ENCODE peak calls at places on chromosomes 1 and 21, in four cellular contexts. N is uterus, C is prostate gland, G is heart left ventricle. Z is an unnamed sample.

GRCh38 chr21:23127973-23128372 is 2129.8 kb downstream of the NCAM2 start:
- DNase-seq in N (no peak), C (no peak), G (no peak), Z (no peak)

GRCh38 chr1:111334169-111334568 is 43.5 kb downstream of the CHIA start:
- DNase-seq in N (no peak), C (no peak), G (no peak), Z (no peak)

GRCh38 chr1:212205843-212206242 is 79.4 kb upstream of the PPP2R5A start:
- DNase-seq in N (no peak), C (no peak), G (no peak), Z (no peak)

GRCh38 chr1:44089371-44090070 is 29.1 kb upstream of the KLF17 start:
- DNase-seq in N (no peak), C (no peak), G (peak), Z (no peak)

GRCh38 chr1:109611308-109611950 is 8.0 kb downstream of the GNAT2 start:
- DNase-seq in N (no peak), C (no peak), G (no peak), Z (no peak)

GRCh38 chr1:230839166-230839565 is 29.2 kb downstream of the C1orf198 start:
- DNase-seq in N (no peak), C (no peak), G (no peak), Z (no peak)

GRCh38 chr1:67735806-67736627 is 51.0 kb downstream of the GADD45A start:
- DNase-seq in N (peak), C (peak), G (peak), Z (peak)

GRCh38 chr1:45569962-45570581 is 13.8 kb upstream of the NASP start:
- DNase-seq in N (peak), C (peak), G (peak), Z (peak)

GRCh38 chr1:22413799-22414198 is 37.9 kb upstream of the ZBTB40 start:
- DNase-seq in N (no peak), C (no peak), G (no peak), Z (no peak)

GRCh38 chr21:41451753-41452676 is 26.0 kb downstream of the MX1 start:
- DNase-seq in N (no peak), C (no peak), G (no peak), Z (no peak)

GRCh38 chr1:230292739-230293720 is 133.1 kb downstream of the PGBD5 start:
- DNase-seq in N (peak), C (no peak), G (no peak), Z (peak)

GRCh38 chr1:230236301-230236700 is 169.3 kb downstream of the GALNT2 start:
- DNase-seq in N (no peak), C (no peak), G (no peak), Z (no peak)

GRCh38 chr1:97832490-97832889 is 88.3 kb downstream of the DPYD start:
- DNase-seq in N (no peak), C (no peak), G (peak), Z (no peak)

GRCh38 chr1:226664413-226665101 is 74.5 kb downstream of the ITPKB start:
- DNase-seq in N (peak), C (no peak), G (peak), Z (peak)

GRCh38 chr1:77378723-77379533 is 97.1 kb downstream of the AK5 start:
- DNase-seq in N (no peak), C (no peak), G (no peak), Z (no peak)

GRCh38 chr21:44927587-44928461 is 7.1 kb upstream of the ITGB2 start:
- DNase-seq in N (no peak), C (no peak), G (peak), Z (no peak)

GRCh38 chr1:157496121-157496526 is 56.2 kb downstream of the FCRL5 start:
- DNase-seq in N (no peak), C (no peak), G (no peak), Z (peak)

GRCh38 chr1:39625462-39626273 is 13.8 kb downstream of the HEYL start:
- DNase-seq in N (peak), C (no peak), G (peak), Z (peak)

GRCh38 chr1:229408458-229409037 is 25.3 kb downstream of the ACTA1 start:
- DNase-seq in N (no peak), C (no peak), G (peak), Z (no peak)

GRCh38 chr1:151259351-151259750 is 4.8 kb downstream of the PSMD4 start:
- DNase-seq in N (no peak), C (no peak), G (no peak), Z (no peak)

GRCh38 chr1:205810448-205811157 is 2.4 kb downstream of the SLC41A1 start:
- DNase-seq in N (no peak), C (no peak), G (no peak), Z (no peak)

GRCh38 chr1:205811660-205812059 is 1.3 kb downstream of the SLC41A1 start:
- DNase-seq in N (no peak), C (peak), G (peak), Z (no peak)

GRCh38 chr1:205809469-205809868 is 3.5 kb downstream of the SLC41A1 start:
- DNase-seq in N (no peak), C (no peak), G (no peak), Z (no peak)

GRCh38 chr1:205812271-205812877 is 624 bp downstream of the SLC41A1 start:
- DNase-seq in N (peak), C (peak), G (no peak), Z (peak)

GRCh38 chr1:205809942-205810345 is 3.1 kb downstream of the SLC41A1 start:
- DNase-seq in N (no peak), C (no peak), G (peak), Z (no peak)
- H3K27ac ChIP-seq in N (no peak), C (no peak), G (no peak), Z (no peak)

GRCh38 chr1:99735852-99736251 is 30.6 kb downstream of the FRRS1 start:
- DNase-seq in N (no peak), C (no peak), G (no peak), Z (no peak)

GRCh38 chr1:99737016-99737415 is 29.4 kb downstream of the FRRS1 start:
- DNase-seq in N (peak), C (no peak), G (no peak), Z (no peak)

GRCh38 chr1:99740141-99740540 is 26.3 kb downstream of the FRRS1 start:
- DNase-seq in N (no peak), C (no peak), G (no peak), Z (no peak)

GRCh38 chr1:99738858-99739465 is 27.5 kb downstream of the FRRS1 start:
- DNase-seq in N (no peak), C (no peak), G (no peak), Z (no peak)
- H3K27ac ChIP-seq in N (no peak), C (no peak), G (no peak), Z (no peak)

DNA sequence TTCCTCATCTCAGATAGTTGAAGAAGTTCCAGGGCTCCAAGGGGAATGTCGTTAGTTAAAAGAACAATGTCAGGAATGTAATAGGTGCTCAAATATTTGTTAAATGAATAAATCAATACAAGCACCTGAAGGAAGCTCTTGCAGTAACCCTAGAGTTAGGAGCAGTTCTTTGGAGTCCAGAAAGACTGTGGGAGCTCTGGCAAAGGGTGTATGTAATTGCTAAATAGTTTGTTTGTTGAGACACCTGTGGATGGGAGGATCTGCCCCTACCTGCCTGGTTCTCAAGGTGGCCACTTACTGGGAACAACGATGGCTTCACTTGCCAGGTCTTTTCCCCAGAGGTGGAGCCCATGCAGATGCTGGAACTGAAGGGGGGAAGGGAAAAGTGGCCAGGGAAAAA is 27.5 kb upstream of the JUN start:
- DNase-seq in N (no peak), C (peak), G (no peak), Z (no peak)
- H3K27ac ChIP-seq in N (no peak), C (peak), G (no peak), Z (no peak)

DNA sequence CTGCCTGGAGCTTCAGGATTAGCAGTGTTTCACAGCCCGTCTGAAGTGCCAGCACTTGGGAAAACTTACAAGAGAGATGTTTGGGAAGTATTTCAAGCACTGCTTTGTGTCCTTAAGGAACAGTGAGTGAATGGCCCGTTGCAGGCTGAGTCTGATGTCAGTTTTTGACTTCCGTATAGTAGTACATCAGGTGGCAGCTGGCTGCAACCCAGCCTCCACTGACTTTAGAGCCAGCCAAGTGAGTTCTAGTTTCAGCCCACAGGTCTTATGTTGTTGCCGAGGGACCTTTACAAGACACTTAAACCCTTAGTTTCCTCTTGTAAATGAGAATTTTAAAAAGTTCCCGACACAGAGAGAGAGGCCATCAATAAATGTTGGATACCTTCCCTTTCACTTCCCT is 35.0 kb downstream of the UCK2 start:
- DNase-seq in N (no peak), C (peak), G (no peak), Z (no peak)
- H3K27ac ChIP-seq in N (no peak), C (no peak), G (no peak), Z (no peak)